ENCODE peak calls at places on chromosome 11, in eight cellular contexts. J is Calu3, T is esophagus muscularis mucosa, G is nephron progenitor cell, P is BE2C, I is B cell, R is astrocyte of the cerebellum, C is IMR-90. Z is an unnamed sample.
A peak's percentile ranks its signal among the peaks of the same experiment; 100 is the strongest.

GRCh38 chr11:1747753-1748466 is 2.5 kb downstream of the IFITM10 start:
- DNase-seq in I (no peak), P (no peak), J (no peak), T (no peak), R (no peak), C (no peak), G (no peak), Z (no peak)

GRCh38 chr11:16356057-16356750 is at the start of gene SOX6:
- DNase-seq in G (no peak), P (no peak), T (no peak), R (peak; percentile 66), C (peak; percentile 67), I (no peak), J (peak; percentile 14), Z (no peak)

GRCh38 chr11:68685656-68686380 is 1.5 kb downstream of the GAL start:
- DNase-seq in I (no peak), J (no peak), G (no peak), R (no peak), C (no peak), T (no peak), P (no peak), Z (no peak)

GRCh38 chr11:73176892-73177155 is 34.7 kb upstream of the FCHSD2 start:
- DNase-seq in P (no peak), J (no peak), R (no peak), C (no peak), T (no peak), G (no peak), I (no peak), Z (no peak)

GRCh38 chr11:93653080-93653479 is 8.4 kb upstream of the CEP295 start:
- DNase-seq in C (no peak), G (no peak), R (no peak), P (no peak), J (no peak), T (no peak), I (no peak), Z (no peak)

GRCh38 chr11:90343670-90344069 is 120.8 kb upstream of the CHORDC1 start:
- DNase-seq in P (no peak), I (no peak), G (no peak), T (no peak), C (no peak), J (no peak), R (no peak), Z (no peak)

GRCh38 chr11:24134879-24135588 is 361.8 kb upstream of the LUZP2 start:
- DNase-seq in T (no peak), I (no peak), P (no peak), G (no peak), R (no peak), J (no peak), C (no peak), Z (no peak)

GRCh38 chr11:105466582-105467228 is 143.2 kb upstream of the GRIA4 start:
- DNase-seq in C (peak; percentile 85), R (peak; percentile 39), G (no peak), T (no peak), I (no peak), J (peak; percentile 22), P (peak; percentile 27), Z (peak; percentile 16)

GRCh38 chr11:130144721-130145327 is 14.8 kb upstream of the ST14 start:
- DNase-seq in P (no peak), I (no peak), T (no peak), J (no peak), C (peak; percentile 20), R (no peak), G (peak; percentile 41), Z (no peak)

GRCh38 chr11:76119032-76119431 is 87.3 kb downstream of the WNT11 start:
- DNase-seq in G (no peak), P (no peak), J (no peak), I (no peak), R (no peak), C (no peak), T (no peak), Z (no peak)

GRCh38 chr11:17197431-17197898 is 10.3 kb downstream of the PIK3C2A start:
- DNase-seq in J (no peak), C (peak; percentile 43), P (no peak), G (no peak), I (no peak), T (no peak), R (no peak), Z (no peak)

GRCh38 chr11:101867951-101868350 is 46.9 kb upstream of the CEP126 start:
- DNase-seq in G (no peak), C (peak; percentile 58), I (no peak), J (peak; percentile 6), T (no peak), P (no peak), R (peak; percentile 49), Z (peak; percentile 43)

GRCh38 chr11:57456960-57457642 is 3.2 kb upstream of the RTN4RL2 start:
- DNase-seq in R (peak; percentile 65), G (peak; percentile 94), I (peak; percentile 79), C (peak; percentile 77), P (peak; percentile 64), T (peak; percentile 98), J (peak; percentile 88), Z (peak; percentile 26)

GRCh38 chr11:122235615-122236014 is 119.6 kb upstream of the BLID start:
- DNase-seq in R (peak; percentile 96), P (no peak), G (peak; percentile 15), C (peak; percentile 96), I (no peak), T (peak; percentile 93), J (no peak), Z (no peak)

GRCh38 chr11:44589301-44589700 is 23.8 kb downstream of the CD82 start:
- DNase-seq in C (peak; percentile 97), T (no peak), I (no peak), J (no peak), G (no peak), R (peak; percentile 9), P (no peak), Z (no peak)

GRCh38 chr11:110728476-110728875 is 16.2 kb upstream of the ARHGAP20 start:
- DNase-seq in P (no peak), I (no peak), G (no peak), T (no peak), C (no peak), J (no peak), R (no peak), Z (no peak)

DNA sequence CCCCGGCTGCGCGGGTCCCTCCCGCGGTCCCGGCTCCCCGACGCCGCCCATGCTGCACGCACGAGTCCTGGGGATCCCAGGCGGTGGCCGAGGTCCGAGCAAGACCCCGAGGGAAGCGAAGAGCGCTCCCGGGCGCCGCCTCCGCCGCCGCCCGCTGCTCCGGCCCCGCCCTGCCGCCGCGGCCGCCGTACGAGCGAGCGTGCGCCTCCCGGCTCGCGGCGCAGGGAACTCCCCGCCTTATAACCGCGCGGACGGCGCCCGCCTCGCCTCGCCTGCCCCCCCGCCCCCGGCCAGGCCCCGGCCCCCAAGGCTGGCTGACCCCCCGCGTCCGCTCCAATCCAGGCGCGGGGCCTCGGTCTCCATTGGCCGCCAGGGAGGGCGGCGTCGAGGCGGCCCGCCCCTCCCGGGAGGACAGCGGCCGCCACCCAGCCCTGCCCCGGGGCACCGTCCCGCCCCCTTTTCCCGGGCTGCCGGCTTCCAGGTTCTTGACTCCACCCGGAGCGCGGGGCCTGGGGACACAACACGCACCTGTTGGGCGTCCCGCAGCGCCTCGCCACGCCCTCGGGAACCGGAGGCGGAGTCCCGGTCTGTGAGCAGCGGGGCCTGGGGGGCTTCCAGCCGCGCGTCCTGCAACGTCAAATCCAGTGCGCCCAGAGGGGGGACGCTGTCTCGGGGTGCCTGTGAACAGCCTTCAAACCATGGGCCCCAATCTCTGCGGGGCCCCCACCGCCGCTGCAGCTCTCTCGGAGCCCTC is at the start of gene FADS3:
- DNase-seq in R (no peak), T (peak; percentile 95), C (peak; percentile 69), P (peak; percentile 84), G (peak; percentile 90), J (peak; percentile 94), I (peak; percentile 91), Z (no peak)
- TF ChIP-seq CTCF in R (peak; percentile 7), T (no peak), C (no peak), P (no peak), G (no peak), J (no peak), I (peak; percentile 47), Z (no peak)

DNA sequence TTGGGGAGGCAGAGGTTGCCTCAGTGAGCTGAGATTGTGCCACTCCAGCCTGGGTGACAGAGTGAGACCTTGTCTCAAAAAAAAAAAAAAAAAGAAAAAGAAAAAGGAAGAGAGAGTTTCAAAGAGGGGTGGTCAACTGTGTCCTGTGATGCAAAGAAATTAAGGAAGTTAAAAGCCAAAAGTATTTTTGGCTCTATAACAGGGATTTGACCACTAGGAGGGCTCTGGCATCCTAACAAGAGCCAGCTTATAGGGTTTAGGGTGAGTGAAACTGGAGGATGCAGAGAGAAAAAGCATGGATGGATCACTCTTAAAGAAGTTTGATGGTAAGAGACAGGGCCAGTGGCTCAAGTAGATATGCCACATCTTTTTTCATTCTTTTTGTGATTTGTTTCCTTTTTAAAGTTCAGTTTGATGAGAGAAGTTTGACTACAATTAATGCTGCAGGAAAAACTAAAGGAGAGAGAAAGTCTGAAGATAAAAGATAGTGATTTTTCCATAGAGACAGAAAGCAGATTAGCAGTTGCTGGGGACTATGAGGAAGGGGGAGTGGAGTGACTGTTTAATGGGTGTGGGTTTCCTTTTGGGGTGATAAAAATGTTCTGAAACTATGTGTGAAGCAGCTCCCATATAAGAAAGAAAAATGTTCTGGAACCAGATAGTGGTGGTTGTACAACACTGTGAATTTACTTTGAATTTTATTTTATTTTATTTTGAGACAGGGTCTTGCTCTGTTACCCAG is 11.1 kb upstream of the MICAL2 start:
- DNase-seq in I (no peak), C (no peak), J (no peak), R (no peak), G (no peak), T (no peak), P (no peak), Z (no peak)
- TF ChIP-seq CTCF in I (no peak), C (peak; percentile 16), J (no peak), R (no peak), G (no peak), T (no peak), P (peak; percentile 9), Z (peak; percentile 5)

GRCh38 chr11:119389611-119390254 is 8.2 kb upstream of the USP2 start:
- DNase-seq in P (peak; percentile 42), J (no peak), R (no peak), I (peak; percentile 33), C (no peak), G (no peak), T (no peak), Z (no peak)
- TF ChIP-seq CTCF in P (peak; percentile 53), J (peak; percentile 22), R (peak; percentile 49), I (peak; percentile 47), C (peak; percentile 27), G (peak; percentile 46), T (no peak), Z (peak; percentile 41)

GRCh38 chr11:112417339-112417738 is 156.7 kb upstream of the PLET1 start:
- DNase-seq in G (no peak), J (no peak), I (no peak), R (no peak), P (no peak), T (no peak), C (no peak), Z (no peak)
- TF ChIP-seq CTCF in G (no peak), J (no peak), I (no peak), R (no peak), P (no peak), T (no peak), C (no peak), Z (no peak)

DNA sequence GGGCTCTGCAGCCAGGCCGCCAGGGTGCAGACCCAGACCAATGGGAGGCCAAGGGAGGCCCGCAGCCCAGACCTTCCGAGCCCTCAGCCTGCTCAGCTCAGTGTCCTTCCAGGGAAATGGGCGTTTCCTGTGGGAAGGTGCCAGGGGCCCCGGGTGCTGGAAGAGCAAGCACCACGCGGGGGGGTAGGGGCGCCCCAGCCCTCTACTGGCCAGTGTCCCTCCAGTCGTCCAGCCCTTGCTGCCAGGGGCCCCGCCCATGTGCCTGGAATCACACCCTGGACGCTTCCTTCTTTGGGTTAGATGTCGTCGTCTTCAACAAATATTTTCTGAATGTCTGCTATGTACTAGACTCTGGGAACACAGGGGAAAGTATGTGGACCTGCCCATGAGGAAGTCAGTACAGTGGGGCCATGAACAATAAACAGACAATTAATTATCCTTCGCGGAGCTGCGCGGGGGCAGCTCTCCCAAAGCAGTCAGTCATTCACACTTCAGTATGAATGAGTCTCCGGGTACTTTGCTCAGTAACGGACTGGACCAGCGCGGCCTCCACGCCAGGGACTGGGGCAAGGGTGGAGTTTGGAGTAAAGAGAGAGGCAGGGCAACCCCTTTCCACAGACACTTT is 60.2 kb downstream of the CDKN1C start:
- DNase-seq in C (peak; percentile 74), I (no peak), P (no peak), G (no peak), R (peak; percentile 28), J (peak; percentile 77), T (peak; percentile 95), Z (no peak)
- TF ChIP-seq CTCF in C (no peak), I (no peak), P (no peak), G (no peak), R (no peak), J (peak; percentile 28), T (peak; percentile 43), Z (no peak)

Z was measured in epithelial cell of proximal tubule.